ENCODE peak calls at places on chromosomes 6 and 20, in seven cellular contexts. Q is body of pancreas, M is heart left ventricle, A is ovary, L is Peyer's patch, Z is spleen, N is A549. R is an unnamed sample.

GRCh38 chr6:37648465-37649330 is 49.0 kb downstream of the MDGA1 start:
- DNase-seq in Q (peak), M (no peak), A (peak), L (no peak), Z (no peak), N (no peak), R (no peak)

GRCh38 chr20:36629719-36630340 is 16.2 kb downstream of the SLA2 start:
- DNase-seq in Q (no peak), M (no peak), A (no peak), L (no peak), Z (peak), N (no peak), R (no peak)

GRCh38 chr6:83113258-83113657 is 45.8 kb downstream of the DOP1A start:
- DNase-seq in Q (no peak), M (no peak), A (no peak), L (no peak), Z (no peak), N (no peak), R (no peak)

GRCh38 chr6:73774311-73774766 is 78.3 kb downstream of the CD109 start:
- DNase-seq in Q (no peak), M (peak), A (no peak), L (no peak), Z (no peak), N (peak), R (peak)

GRCh38 chr20:32433311-32434021 is 75.3 kb downstream of the ASXL1 start:
- DNase-seq in Q (no peak), M (no peak), A (no peak), L (no peak), Z (no peak), N (no peak), R (peak)

GRCh38 chr20:60228255-60228654 is 270.0 kb downstream of the CDH26 start:
- DNase-seq in Q (no peak), M (no peak), A (no peak), L (no peak), Z (no peak), N (no peak), R (no peak)

GRCh38 chr6:44356432-44356950 is 14.0 kb downstream of the SPATS1 start:
- DNase-seq in Q (no peak), M (no peak), A (no peak), L (no peak), Z (no peak), N (no peak), R (no peak)

GRCh38 chr6:70080443-70081062 is 214.2 kb downstream of the COL19A1 start:
- DNase-seq in Q (no peak), M (no peak), A (no peak), L (no peak), Z (no peak), N (no peak), R (no peak)

GRCh38 chr6:90432937-90433336 is 136.3 kb upstream of the BACH2 start:
- DNase-seq in Q (no peak), M (no peak), A (no peak), L (no peak), Z (no peak), N (no peak), R (no peak)

GRCh38 chr6:43916924-43917877 is 147.2 kb downstream of the VEGFA start:
- DNase-seq in Q (peak), M (no peak), A (peak), L (peak), Z (no peak), N (no peak), R (peak)

GRCh38 chr20:64211874-64212658 is 43.5 kb upstream of the PCMTD2 start:
- DNase-seq in Q (no peak), M (no peak), A (no peak), L (no peak), Z (no peak), N (no peak), R (no peak)

GRCh38 chr20:53579581-53580375 is 13.9 kb downstream of the ZNF217 start:
- DNase-seq in Q (no peak), M (no peak), A (no peak), L (no peak), Z (no peak), N (peak), R (no peak)

GRCh38 chr20:64072664-64073063 is 6.7 kb downstream of the RGS19 start:
- DNase-seq in Q (no peak), M (no peak), A (no peak), L (no peak), Z (no peak), N (no peak), R (no peak)

GRCh38 chr6:134420638-134421181 is 102.8 kb upstream of the SGK1 start:
- DNase-seq in Q (no peak), M (no peak), A (no peak), L (no peak), Z (no peak), N (peak), R (no peak)

GRCh38 chr6:110422444-110422822 is 7.1 kb upstream of the DDO start:
- DNase-seq in Q (no peak), M (no peak), A (no peak), L (no peak), Z (no peak), N (no peak), R (no peak)

GRCh38 chr6:14883921-14884320 is 361.9 kb upstream of the JARID2 start:
- DNase-seq in Q (no peak), M (no peak), A (no peak), L (no peak), Z (no peak), N (no peak), R (no peak)

GRCh38 chr6:27352850-27353249 is 35.7 kb upstream of the ZNF391 start:
- DNase-seq in Q (no peak), M (no peak), A (no peak), L (no peak), Z (no peak), N (no peak), R (no peak)

GRCh38 chr6:168032383-168032760 is 34.9 kb downstream of the KIF25 start:
- DNase-seq in Q (no peak), M (peak), A (no peak), L (no peak), Z (peak), N (no peak), R (no peak)

GRCh38 chr20:57813870-57814269 is 104.1 kb upstream of the PMEPA1 start:
- DNase-seq in Q (no peak), M (no peak), A (no peak), L (no peak), Z (peak), N (no peak), R (no peak)

GRCh38 chr6:156720739-156721714 is 56.2 kb upstream of the ARID1B start:
- DNase-seq in Q (peak), M (peak), A (no peak), L (peak), Z (no peak), N (peak), R (no peak)

GRCh38 chr20:16514145-16514544 is 59.1 kb downstream of the KIF16B start:
- DNase-seq in Q (no peak), M (no peak), A (no peak), L (no peak), Z (no peak), N (no peak), R (no peak)

GRCh38 chr6:157045831-157046454 is 268.8 kb downstream of the ARID1B start:
- DNase-seq in Q (no peak), M (no peak), A (no peak), L (no peak), Z (no peak), N (peak), R (no peak)

GRCh38 chr20:48637461-48637860 is 190.3 kb downstream of the PREX1 start:
- DNase-seq in Q (no peak), M (no peak), A (no peak), L (no peak), Z (no peak), N (no peak), R (no peak)

GRCh38 chr6:10434235-10434634 is 19.4 kb upstream of the TFAP2A start:
- DNase-seq in Q (no peak), M (no peak), A (no peak), L (no peak), Z (no peak), N (no peak), R (no peak)

DNA sequence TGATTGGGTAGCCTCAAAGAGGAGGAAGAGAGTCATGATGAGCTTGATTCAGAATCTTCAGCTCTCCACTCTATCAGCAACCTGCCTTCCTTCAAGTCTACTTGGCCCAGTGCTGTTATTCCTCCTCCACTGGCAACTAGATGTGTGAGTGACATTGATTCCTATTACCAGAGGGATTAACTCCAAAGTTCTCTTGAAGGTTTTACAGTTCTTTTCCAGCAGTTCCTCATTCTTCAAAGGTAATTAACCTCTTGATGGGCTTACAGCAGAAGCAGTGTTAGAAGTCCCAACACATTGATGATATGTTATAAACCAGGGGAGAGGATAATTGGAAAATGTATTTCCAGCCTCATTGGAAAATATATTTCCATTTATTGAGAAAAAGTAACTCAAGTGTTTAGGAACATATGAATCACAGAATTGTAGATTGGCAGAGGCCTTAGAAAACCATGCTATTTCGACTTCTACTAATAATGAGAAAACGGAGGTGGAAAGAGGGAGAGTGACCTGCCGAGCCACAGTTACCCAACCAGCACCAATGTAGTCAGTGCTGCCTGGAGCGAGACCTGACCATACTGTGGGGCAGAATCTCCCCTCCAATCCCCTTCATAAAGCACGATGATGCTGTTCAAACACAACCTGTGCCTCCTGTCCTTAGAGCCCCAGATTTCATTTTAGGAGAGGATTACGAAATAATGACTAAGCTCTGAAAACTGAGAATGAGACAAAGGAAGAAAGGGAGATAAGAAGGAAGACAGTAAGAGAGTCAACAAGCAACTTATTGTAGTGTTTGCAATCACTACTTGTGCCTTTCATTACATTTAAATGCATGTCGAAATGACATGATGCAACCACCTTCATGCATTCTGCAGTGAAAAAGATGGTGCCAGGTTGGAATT is 70.8 kb downstream of the ATXN1 start:
- DNase-seq in Q (no peak), M (no peak), A (no peak), L (no peak), Z (no peak), N (peak), R (no peak)
- TF ChIP-seq POLR2A in Q (no peak), M (no peak), A (no peak), L (no peak), Z (no peak), N (no peak), R (no peak)

GRCh38 chr20:22732751-22733150 is 148.4 kb upstream of the FOXA2 start:
- DNase-seq in Q (no peak), M (no peak), A (no peak), L (no peak), Z (no peak), N (no peak), R (no peak)
- TF ChIP-seq CTCF in Q (peak), M (no peak), A (no peak), L (no peak), Z (no peak), N (no peak), R (no peak)

GRCh38 chr6:4774715-4775590 is 1.3 kb upstream of the CDYL start:
- DNase-seq in Q (peak), M (no peak), A (no peak), L (no peak), Z (no peak), N (no peak), R (peak)
- H3K4me3 ChIP-seq in Q (peak), M (peak), A (peak), L (peak), Z (peak), N (peak), R (peak)

GRCh38 chr6:30719791-30720737 is at the start of gene TUBB:
- DNase-seq in Q (peak), M (peak), A (peak), L (peak), Z (peak), N (peak), R (peak)
- TF ChIP-seq POLR2A in Q (peak), M (no peak), A (peak), L (peak), Z (no peak), N (peak), R (no peak)

GRCh38 chr6:152874846-152875568 is 107.8 kb downstream of the FBXO5 start:
- DNase-seq in Q (no peak), M (no peak), A (no peak), L (no peak), Z (no peak), N (no peak), R (no peak)
- TF ChIP-seq CTCF in Q (no peak), M (no peak), A (no peak), L (no peak), Z (no peak), N (no peak), R (no peak)

GRCh38 chr6:95093154-95093553 is 484.2 kb upstream of the MANEA start:
- DNase-seq in Q (no peak), M (no peak), A (no peak), L (no peak), Z (no peak), N (no peak), R (no peak)

GRCh38 chr6:95095855-95096254 is 481.5 kb upstream of the MANEA start:
- DNase-seq in Q (no peak), M (no peak), A (no peak), L (no peak), Z (no peak), N (no peak), R (no peak)

GRCh38 chr6:95091823-95092436 is 485.4 kb upstream of the MANEA start:
- DNase-seq in Q (no peak), M (no peak), A (no peak), L (no peak), Z (no peak), N (peak), R (no peak)

GRCh38 chr6:95095271-95095670 is 482.1 kb upstream of the MANEA start:
- DNase-seq in Q (no peak), M (no peak), A (no peak), L (no peak), Z (no peak), N (no peak), R (no peak)

DNA sequence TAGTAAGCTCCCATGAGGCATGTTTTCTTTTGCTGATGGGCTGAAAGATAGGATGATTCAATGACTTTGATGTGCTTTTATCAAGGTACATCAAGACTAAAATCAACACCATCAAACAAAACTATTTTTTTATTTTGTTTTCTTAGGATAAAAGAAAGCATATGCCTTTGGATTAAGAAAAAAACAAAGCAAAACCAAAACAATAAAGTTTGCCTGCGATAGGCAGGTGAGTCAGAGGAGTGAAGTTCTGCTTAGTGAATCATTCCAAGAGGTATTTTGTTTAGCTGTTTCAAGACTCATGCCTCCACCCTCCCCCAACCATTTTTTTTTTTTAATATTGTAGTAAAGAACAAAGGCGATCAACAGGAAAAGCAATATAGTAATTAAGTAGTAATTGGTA is 482.6 kb upstream of the MANEA start:
- DNase-seq in Q (no peak), M (no peak), A (no peak), L (no peak), Z (no peak), N (peak), R (no peak)
- H3K4me3 ChIP-seq in Q (no peak), M (no peak), A (no peak), L (no peak), Z (no peak), N (no peak), R (no peak)